ENCODE peak calls at places on chromosomes 1 and 21, in four cellular contexts. E is iris pigment epithelial cell; Q is GM12891; N is stimulated activated CD4-positive, alpha-beta T cell treated with anti-CD3 and anti-CD28 coated beads, Interleukin-2, amount 100 ng/mL, for 48 hours. W is an unnamed sample.
A peak's percentile ranks its signal among the peaks of the same experiment; 100 is the strongest.

GRCh38 chr1:5880630-5881405 is 111.4 kb downstream of the NPHP4 start:
- DNase-seq in E (no peak), Q (no peak), N (no peak), W (no peak)

GRCh38 chr1:196607940-196608339 is 300 bp downstream of the KCNT2 start:
- DNase-seq in E (peak; percentile 5), Q (no peak), N (no peak), W (no peak)

GRCh38 chr1:218760601-218761570 is 412.8 kb upstream of the LYPLAL1 start:
- DNase-seq in E (peak; percentile 92), Q (no peak), N (no peak), W (no peak)

GRCh38 chr1:179031855-179032513 is 6.3 kb downstream of the FAM20B start:
- DNase-seq in E (peak; percentile 56), Q (no peak), N (no peak), W (no peak)

GRCh38 chr21:42062543-42063022 is 8.5 kb upstream of the UMODL1 start:
- DNase-seq in E (no peak), Q (peak; percentile 70), N (peak; percentile 48), W (peak; percentile 63)

GRCh38 chr1:154419620-154420020 is 14.5 kb downstream of the IL6R start:
- DNase-seq in E (peak; percentile 98), Q (no peak), N (no peak), W (peak; percentile 59)

GRCh38 chr1:44338136-44338535 is 16.9 kb downstream of the ERI3 start:
- DNase-seq in E (no peak), Q (no peak), N (no peak), W (no peak)

GRCh38 chr1:199580280-199580679 is 447.2 kb upstream of the NR5A2 start:
- DNase-seq in E (no peak), Q (no peak), N (no peak), W (no peak)

GRCh38 chr1:115280073-115280472 is 58.0 kb downstream of the NGF start:
- DNase-seq in E (peak; percentile 81), Q (no peak), N (no peak), W (no peak)

GRCh38 chr1:170296642-170297041 is 150.9 kb downstream of the NTMT2 start:
- DNase-seq in E (peak; percentile 20), Q (no peak), N (no peak), W (no peak)

GRCh38 chr1:63949965-63950364 is 176.1 kb downstream of the ROR1 start:
- DNase-seq in E (peak; percentile 63), Q (no peak), N (no peak), W (peak; percentile 16)

GRCh38 chr1:149986486-149987296 is 23.8 kb downstream of the OTUD7B start:
- DNase-seq in E (peak; percentile 86), Q (no peak), N (no peak), W (no peak)

GRCh38 chr1:204051718-204052117 is 21.2 kb upstream of the SOX13 start:
- DNase-seq in E (no peak), Q (no peak), N (no peak), W (no peak)

GRCh38 chr1:112722601-112723510 is 7.7 kb upstream of the PPM1J start:
- DNase-seq in E (peak; percentile 43), Q (no peak), N (no peak), W (peak; percentile 28)

GRCh38 chr1:118963456-118964430 is 24.4 kb downstream of the TBX15 start:
- DNase-seq in E (peak; percentile 59), Q (no peak), N (no peak), W (peak; percentile 27)

GRCh38 chr1:65011983-65012382 is 45.6 kb upstream of the JAK1 start:
- DNase-seq in E (no peak), Q (no peak), N (no peak), W (no peak)

GRCh38 chr1:50959303-50959912 is 659 bp downstream of the FAF1 start:
- DNase-seq in E (peak; percentile 35), Q (no peak), N (no peak), W (peak; percentile 46)

GRCh38 chr1:162973381-162973795 is 95.8 kb upstream of the RGS4 start:
- DNase-seq in E (peak; percentile 92), Q (no peak), N (no peak), W (no peak)

GRCh38 chr1:110309139-110309538 is 30.0 kb upstream of the RBM15 start:
- DNase-seq in E (peak; percentile 53), Q (no peak), N (no peak), W (no peak)

GRCh38 chr1:204314209-204314892 is 45.4 kb downstream of the PLEKHA6 start:
- DNase-seq in E (no peak), Q (no peak), N (no peak), W (peak; percentile 68)

GRCh38 chr1:31725777-31726535 is 22.1 kb upstream of the COL16A1 start:
- DNase-seq in E (no peak), Q (no peak), N (no peak), W (no peak)

GRCh38 chr1:53618218-53619087 is 120.5 kb downstream of the GLIS1 start:
- DNase-seq in E (no peak), Q (no peak), N (no peak), W (no peak)

GRCh38 chr21:38126677-38127271 is 130.0 kb upstream of the KCNJ15 start:
- DNase-seq in E (peak; percentile 49), Q (peak; percentile 17), N (peak; percentile 60), W (peak; percentile 45)

GRCh38 chr21:42245348-42246185 is 26.6 kb downstream of the ABCG1 start:
- DNase-seq in E (no peak), Q (no peak), N (no peak), W (no peak)

GRCh38 chr1:219189021-219189824 is 15.5 kb downstream of the LYPLAL1 start:
- DNase-seq in E (peak; percentile 84), Q (no peak), N (no peak), W (no peak)

GRCh38 chr1:113233441-113233840 is 156.9 kb upstream of the MAGI3 start:
- DNase-seq in E (no peak), Q (no peak), N (no peak), W (no peak)

GRCh38 chr1:46655848-46656247 is 12.3 kb downstream of the ATPAF1 start:
- DNase-seq in E (no peak), Q (no peak), N (no peak), W (no peak)

GRCh38 chr1:30871276-30871871 is 37.2 kb downstream of the SDC3 start:
- DNase-seq in E (no peak), Q (no peak), N (no peak), W (no peak)

GRCh38 chr1:97063532-97063931 is 341.9 kb downstream of the PTBP2 start:
- DNase-seq in E (peak; percentile 67), Q (no peak), N (no peak), W (no peak)

GRCh38 chr1:245797592-245798366 is 643.0 kb downstream of the KIF26B start:
- DNase-seq in E (no peak), Q (no peak), N (no peak), W (no peak)

GRCh38 chr1:205375816-205376545 is 19.3 kb upstream of the KLHDC8A start:
- DNase-seq in E (peak; percentile 57), Q (no peak), N (no peak), W (peak; percentile 44)

GRCh38 chr1:59163268-59164092 is 133.4 kb upstream of the FGGY start:
- DNase-seq in E (peak; percentile 46), Q (no peak), N (no peak), W (no peak)

GRCh38 chr21:33047231-33047630 is 21.5 kb downstream of the OLIG2 start:
- DNase-seq in E (peak; percentile 42), Q (no peak), N (no peak), W (no peak)

GRCh38 chr21:36166705-36167104 is 10.1 kb downstream of the DOP1B start:
- DNase-seq in E (no peak), Q (no peak), N (no peak), W (no peak)

GRCh38 chr1:111938536-111938935 is 50.9 kb downstream of the KCND3 start:
- DNase-seq in E (no peak), Q (no peak), N (no peak), W (no peak)

GRCh38 chr1:18529714-18530113 is 49.0 kb downstream of the KLHDC7A start:
- DNase-seq in E (no peak), Q (no peak), N (no peak), W (no peak)

GRCh38 chr1:242534753-242535152 is 10.3 kb upstream of the PLD5 start:
- DNase-seq in E (no peak), Q (no peak), N (no peak), W (no peak)

GRCh38 chr1:12610305-12610935 is 7.6 kb downstream of the DHRS3 start:
- DNase-seq in E (peak; percentile 72), Q (no peak), N (no peak), W (no peak)

GRCh38 chr1:43432171-43432860 is 21.4 kb downstream of the HYI start:
- DNase-seq in E (no peak), Q (no peak), N (no peak), W (no peak)

GRCh38 chr1:19439464-19440171 is 45.7 kb downstream of the CAPZB start:
- DNase-seq in E (no peak), Q (no peak), N (no peak), W (no peak)

W was measured in small intestine.